ENCODE peak calls at places on chromosome 13, in seven cellular contexts. M is heart left ventricle, T is aorta, C is keratinocyte, V is heart right ventricle, O is right atrium auricular region, B is foreskin fibroblast. A is an unnamed sample.

GRCh38 chr13:26255717-26256277 is 1.9 kb downstream of the CDK8 start:
- DNase-seq in V (no peak), T (no peak), M (no peak), C (no peak), O (no peak), B (peak), A (no peak)

GRCh38 chr13:25300861-25301346 is 521 bp upstream of the NUP58 start:
- DNase-seq in T (peak), O (no peak), C (no peak), M (peak), V (peak), B (no peak), A (no peak)

GRCh38 chr13:109616021-109616420 is 170.4 kb downstream of the IRS2 start:
- DNase-seq in C (no peak), V (no peak), M (no peak), T (no peak), O (no peak), B (no peak), A (no peak)

GRCh38 chr13:26183416-26183815 is 38.7 kb downstream of the RNF6 start:
- DNase-seq in T (no peak), B (no peak), V (no peak), O (no peak), C (no peak), M (no peak), A (no peak)

GRCh38 chr13:38819053-38819452 is 132.2 kb downstream of the FREM2 start:
- DNase-seq in C (no peak), O (no peak), M (no peak), T (no peak), B (no peak), V (no peak), A (peak)

GRCh38 chr13:112679932-112680677 is 9.7 kb upstream of the ATP11A start:
- DNase-seq in B (no peak), C (no peak), V (no peak), M (no peak), T (no peak), O (no peak), A (no peak)

GRCh38 chr13:35723061-35723461 is 246.6 kb upstream of the MAB21L1 start:
- DNase-seq in V (no peak), O (no peak), B (peak), C (no peak), M (no peak), T (no peak), A (peak)

GRCh38 chr13:73336789-73337188 is 278.0 kb downstream of the KLF5 start:
- DNase-seq in C (peak), B (no peak), O (no peak), T (no peak), M (no peak), V (no peak), A (no peak)

GRCh38 chr13:76331948-76332712 is 554.1 kb downstream of the KCTD12 start:
- DNase-seq in T (no peak), O (no peak), V (no peak), B (no peak), C (no peak), M (no peak), A (peak)

GRCh38 chr13:30763786-30764440 is 28.6 kb downstream of the ALOX5AP start:
- DNase-seq in B (peak), O (no peak), M (no peak), V (no peak), C (no peak), T (no peak), A (no peak)

GRCh38 chr13:43874512-43875092 is 4.9 kb downstream of the CCDC122 start:
- DNase-seq in C (no peak), B (peak), O (no peak), M (no peak), T (no peak), V (no peak), A (no peak)

GRCh38 chr13:24500977-24501376 is 11.6 kb downstream of the PARP4 start:
- DNase-seq in T (no peak), V (no peak), O (no peak), M (no peak), B (peak), C (peak), A (peak)

GRCh38 chr13:21054313-21054712 is 7.1 kb downstream of the LATS2 start:
- DNase-seq in T (no peak), C (no peak), M (no peak), V (no peak), O (no peak), B (no peak), A (no peak)

GRCh38 chr13:34145061-34145460 is 327.1 kb downstream of the RFC3 start:
- DNase-seq in B (no peak), O (no peak), V (no peak), M (no peak), C (no peak), T (no peak), A (no peak)

GRCh38 chr13:62747629-62748028 is 1332.0 kb upstream of the PCDH20 start:
- DNase-seq in T (no peak), O (no peak), B (peak), M (no peak), C (no peak), V (no peak), A (no peak)

GRCh38 chr13:94849254-94849653 is 136.9 kb upstream of the SOX21 start:
- DNase-seq in O (no peak), V (no peak), M (no peak), C (no peak), T (no peak), B (no peak), A (no peak)

GRCh38 chr13:55602784-55603183 is 1537.9 kb upstream of the PRR20A start:
- DNase-seq in M (no peak), C (no peak), T (no peak), B (no peak), V (no peak), O (no peak), A (no peak)

GRCh38 chr13:84263354-84264069 is 381.2 kb upstream of the SLITRK1 start:
- DNase-seq in C (no peak), O (no peak), M (no peak), B (no peak), V (no peak), T (no peak), A (no peak)

GRCh38 chr13:87925006-87925405 is 253.8 kb downstream of the SLITRK5 start:
- DNase-seq in V (no peak), C (no peak), M (no peak), O (no peak), B (no peak), T (no peak), A (no peak)
- H3K4me3 ChIP-seq in V (no peak), C (no peak), M (no peak), O (no peak), B (no peak), T (no peak), A (no peak)

GRCh38 chr13:85379433-85379832 is 419.8 kb downstream of the SLITRK6 start:
- DNase-seq in T (no peak), C (no peak), V (no peak), B (no peak), O (no peak), M (no peak), A (no peak)
- H3K4me3 ChIP-seq in T (no peak), C (no peak), V (no peak), B (no peak), O (no peak), M (no peak), A (no peak)

GRCh38 chr13:46165485-46166220 is 16.3 kb downstream of the LCP1 start:
- DNase-seq in T (no peak), C (no peak), M (no peak), V (no peak), O (no peak), B (no peak), A (no peak)
- H3K4me3 ChIP-seq in T (no peak), C (no peak), M (no peak), V (no peak), O (no peak), B (no peak), A (no peak)

GRCh38 chr13:45341799-45342584 is 1.0 kb upstream of the TPT1 start:
- DNase-seq in O (peak), V (no peak), M (no peak), B (peak), C (no peak), T (peak), A (no peak)
- H3K4me3 ChIP-seq in O (peak), V (peak), M (peak), B (peak), C (peak), T (peak), A (peak)

GRCh38 chr13:50357586-50358118 is 342.4 kb downstream of the KCNRG start:
- DNase-seq in O (no peak), C (no peak), B (peak), T (no peak), M (no peak), V (no peak), A (peak)
- H3K4me3 ChIP-seq in O (no peak), C (no peak), B (no peak), T (no peak), M (no peak), V (no peak), A (no peak)

DNA sequence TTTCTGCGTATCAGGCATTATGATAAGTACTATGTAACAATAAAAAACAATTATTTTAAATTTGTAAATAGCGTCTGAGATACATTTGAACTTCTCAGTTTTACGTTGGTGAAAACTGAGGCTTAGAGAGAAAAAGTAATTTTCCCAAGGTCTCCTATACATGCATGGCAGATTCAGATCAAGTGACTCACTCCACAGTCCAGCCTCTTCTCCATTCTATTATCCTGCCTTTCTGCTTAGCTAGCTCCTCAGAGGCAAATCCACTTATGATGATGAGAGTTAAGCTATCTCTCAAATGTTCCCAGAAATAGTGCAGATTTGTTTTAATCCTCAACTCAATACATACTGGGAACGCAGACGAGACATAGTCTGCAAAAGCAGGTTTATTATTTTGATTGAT is 764.7 kb upstream of the SLITRK5 start:
- DNase-seq in M (no peak), T (no peak), V (no peak), C (no peak), O (no peak), B (no peak), A (no peak)
- H3K4me3 ChIP-seq in M (no peak), T (no peak), V (no peak), C (no peak), O (no peak), B (no peak), A (no peak)

A was measured in skeletal muscle cell.